ENCODE peak calls at places on chromosome 4, in seven cellular contexts. U, M, Z, Q, O, K and B are unnamed samples.
A peak's percentile ranks its signal among the peaks of the same experiment; 100 is the strongest.

GRCh38 chr4:1575418-1576199 is 108.5 kb downstream of the FAM53A start:
- DNase-seq in U (no peak), M (no peak), Z (no peak), Q (no peak), O (no peak), K (no peak), B (no peak)

GRCh38 chr4:140260227-140260626 is 106.2 kb upstream of the MAML3 start:
- DNase-seq in U (no peak), M (peak; percentile 88), Z (no peak), Q (no peak), O (no peak), K (peak; percentile 79), B (no peak)

GRCh38 chr4:22962186-22962786 is 269.5 kb downstream of the GBA3 start:
- DNase-seq in U (no peak), M (peak; percentile 63), Z (no peak), Q (peak; percentile 15), O (peak; percentile 57), K (peak; percentile 40), B (peak; percentile 78)

GRCh38 chr4:15694431-15694830 is 8.4 kb upstream of the BST1 start:
- DNase-seq in U (no peak), M (no peak), Z (no peak), Q (no peak), O (no peak), K (no peak), B (no peak)

GRCh38 chr4:100428051-100428450 is 89.8 kb downstream of the EMCN start:
- DNase-seq in U (no peak), M (peak; percentile 86), Z (peak; percentile 67), Q (no peak), O (peak; percentile 35), K (peak; percentile 51), B (no peak)

GRCh38 chr4:107392951-107393350 is 327.1 kb downstream of the PAPSS1 start:
- DNase-seq in U (peak; percentile 49), M (no peak), Z (peak; percentile 17), Q (no peak), O (no peak), K (peak; percentile 83), B (no peak)

GRCh38 chr4:168421671-168422070 is 58.6 kb downstream of the DDX60L start:
- DNase-seq in U (no peak), M (peak; percentile 70), Z (no peak), Q (peak; percentile 93), O (peak; percentile 69), K (no peak), B (no peak)

GRCh38 chr4:53580301-53580700 is 11.0 kb downstream of the LNX1 start:
- DNase-seq in U (no peak), M (no peak), Z (no peak), Q (no peak), O (no peak), K (no peak), B (no peak)

GRCh38 chr4:145279122-145279960 is 99.0 kb upstream of the OTUD4 start:
- DNase-seq in U (no peak), M (peak; percentile 82), Z (peak; percentile 70), Q (peak; percentile 51), O (no peak), K (peak; percentile 89), B (no peak)

GRCh38 chr4:52657630-52658501 is 1.2 kb downstream of the USP46 start:
- DNase-seq in U (no peak), M (peak; percentile 12), Z (no peak), Q (no peak), O (peak; percentile 95), K (peak; percentile 63), B (peak; percentile 94)

GRCh38 chr4:89567936-89568335 is 260.3 kb upstream of the GPRIN3 start:
- DNase-seq in U (no peak), M (no peak), Z (no peak), Q (no peak), O (no peak), K (no peak), B (no peak)

GRCh38 chr4:173253561-173253960 is 80.6 kb downstream of the HMGB2 start:
- DNase-seq in U (no peak), M (no peak), Z (no peak), Q (no peak), O (no peak), K (no peak), B (no peak)

GRCh38 chr4:42594880-42595279 is 62.0 kb downstream of the ATP8A1 start:
- DNase-seq in U (no peak), M (no peak), Z (no peak), Q (no peak), O (peak; percentile 37), K (no peak), B (no peak)

GRCh38 chr4:148203056-148203898 is 238.9 kb downstream of the NR3C2 start:
- DNase-seq in U (no peak), M (peak; percentile 73), Z (no peak), Q (no peak), O (peak; percentile 62), K (no peak), B (peak; percentile 67)

GRCh38 chr4:55372259-55372658 is 23.5 kb upstream of the TMEM165 start:
- DNase-seq in U (no peak), M (no peak), Z (no peak), Q (no peak), O (no peak), K (no peak), B (no peak)

GRCh38 chr4:56612282-56612681 is 68.8 kb downstream of the HOPX start:
- DNase-seq in U (no peak), M (peak; percentile 63), Z (no peak), Q (no peak), O (no peak), K (no peak), B (no peak)

GRCh38 chr4:6563935-6564645 is 10.9 kb upstream of the MAN2B2 start:
- DNase-seq in U (no peak), M (no peak), Z (no peak), Q (no peak), O (no peak), K (no peak), B (peak; percentile 18)

GRCh38 chr4:129344058-129344457 is 248.1 kb downstream of the C4orf33 start:
- DNase-seq in U (no peak), M (peak; percentile 62), Z (no peak), Q (peak; percentile 58), O (peak; percentile 31), K (peak; percentile 6), B (peak; percentile 61)

GRCh38 chr4:76585897-76586360 is 150.9 kb downstream of the SHROOM3 start:
- DNase-seq in U (peak; percentile 64), M (peak; percentile 96), Z (no peak), Q (no peak), O (peak; percentile 98), K (no peak), B (peak; percentile 96)

GRCh38 chr4:74039065-74039763 is 725 bp upstream of the CXCL3 start:
- DNase-seq in U (no peak), M (peak; percentile 26), Z (no peak), Q (peak; percentile 18), O (peak; percentile 26), K (peak; percentile 17), B (no peak)

GRCh38 chr4:168693750-168694470 is 197.1 kb downstream of the PALLD start:
- DNase-seq in U (no peak), M (peak; percentile 33), Z (no peak), Q (no peak), O (no peak), K (no peak), B (no peak)

GRCh38 chr4:5808081-5808741 is 84.7 kb downstream of the CRMP1 start:
- DNase-seq in U (no peak), M (peak; percentile 12), Z (no peak), Q (no peak), O (no peak), K (peak; percentile 34), B (no peak)

GRCh38 chr4:172997851-172998250 is 170.8 kb upstream of the GALNT7 start:
- DNase-seq in U (no peak), M (no peak), Z (no peak), Q (no peak), O (no peak), K (no peak), B (no peak)

GRCh38 chr4:143558286-143558685 is 44.8 kb downstream of the SMARCA5 start:
- DNase-seq in U (no peak), M (no peak), Z (no peak), Q (no peak), O (peak; percentile 32), K (no peak), B (no peak)

GRCh38 chr4:183563874-183564273 is 59.0 kb downstream of the ING2 start:
- DNase-seq in U (peak; percentile 45), M (peak; percentile 65), Z (peak; percentile 18), Q (no peak), O (peak; percentile 45), K (peak; percentile 24), B (no peak)

GRCh38 chr4:163484906-163485305 is 9.6 kb upstream of the TMA16 start:
- DNase-seq in U (no peak), M (peak; percentile 47), Z (no peak), Q (peak; percentile 56), O (peak; percentile 78), K (peak; percentile 40), B (peak; percentile 88)

GRCh38 chr4:33357121-33357520 is 2637.0 kb downstream of the PCDH7 start:
- DNase-seq in U (no peak), M (no peak), Z (no peak), Q (no peak), O (no peak), K (no peak), B (no peak)

GRCh38 chr4:1318488-1319213 is 28.4 kb upstream of the UVSSA start:
- DNase-seq in U (no peak), M (no peak), Z (no peak), Q (no peak), O (no peak), K (no peak), B (peak; percentile 74)